ENCODE peak calls at places on chromosomes 4 and X, in six cellular contexts. One of them, this sample, is unnamed.
A peak's percentile ranks its signal among the peaks of the same experiment; 100 is the strongest.

GRCh38 chr4:128386761-128387599 is 99.4 kb upstream of the PGRMC2 start:
- ATAC-seq in activated CD8-positive, alpha-beta T cell treated with anti-CD3 and anti-CD28 coated beads, Interleukin-2, amount 10 ng/mL, durations not matched to agents 7 days and 5 days: no peak
- ATAC-seq in aorta: peak; percentile 95
- ATAC-seq in mucosa of descending colon: peak; percentile 88
- ATAC-seq in pancreas: peak; percentile 97
- ATAC-seq in Right ventricle myocardium superior: peak; percentile 97
- ATAC-seq in this sample: peak; percentile 94

GRCh38 chr4:88021824-88022223 is 14.4 kb downstream of the PKD2 start:
- ATAC-seq in activated CD8-positive, alpha-beta T cell treated with anti-CD3 and anti-CD28 coated beads, Interleukin-2, amount 10 ng/mL, durations not matched to agents 7 days and 5 days: no peak
- ATAC-seq in aorta: peak; percentile 35
- ATAC-seq in mucosa of descending colon: no peak
- ATAC-seq in pancreas: no peak
- ATAC-seq in Right ventricle myocardium superior: no peak
- ATAC-seq in this sample: peak; percentile 60

GRCh38 chr4:177505171-177505615 is 63.0 kb upstream of the AGA start:
- ATAC-seq in activated CD8-positive, alpha-beta T cell treated with anti-CD3 and anti-CD28 coated beads, Interleukin-2, amount 10 ng/mL, durations not matched to agents 7 days and 5 days: no peak
- ATAC-seq in aorta: no peak
- ATAC-seq in mucosa of descending colon: peak; percentile 34
- ATAC-seq in pancreas: no peak
- ATAC-seq in Right ventricle myocardium superior: no peak
- ATAC-seq in this sample: no peak

GRCh38 chr4:122212880-122213279 is 60.7 kb downstream of the BLTP1 start:
- ATAC-seq in activated CD8-positive, alpha-beta T cell treated with anti-CD3 and anti-CD28 coated beads, Interleukin-2, amount 10 ng/mL, durations not matched to agents 7 days and 5 days: no peak
- ATAC-seq in aorta: no peak
- ATAC-seq in mucosa of descending colon: no peak
- ATAC-seq in pancreas: no peak
- ATAC-seq in Right ventricle myocardium superior: no peak
- ATAC-seq in this sample: no peak

GRCh38 chr4:82754546-82755165 is 43.9 kb downstream of the SCD5 start:
- ATAC-seq in activated CD8-positive, alpha-beta T cell treated with anti-CD3 and anti-CD28 coated beads, Interleukin-2, amount 10 ng/mL, durations not matched to agents 7 days and 5 days: no peak
- ATAC-seq in aorta: no peak
- ATAC-seq in mucosa of descending colon: no peak
- ATAC-seq in pancreas: no peak
- ATAC-seq in Right ventricle myocardium superior: no peak
- ATAC-seq in this sample: no peak

GRCh38 chr4:68865178-68865638 is 49.4 kb downstream of the UGT2B10 start:
- ATAC-seq in activated CD8-positive, alpha-beta T cell treated with anti-CD3 and anti-CD28 coated beads, Interleukin-2, amount 10 ng/mL, durations not matched to agents 7 days and 5 days: no peak
- ATAC-seq in aorta: no peak
- ATAC-seq in mucosa of descending colon: peak; percentile 70
- ATAC-seq in pancreas: peak; percentile 83
- ATAC-seq in Right ventricle myocardium superior: no peak
- ATAC-seq in this sample: no peak

GRCh38 chrX:132181364-132181763 is 37.9 kb downstream of the RAP2C start:
- ATAC-seq in activated CD8-positive, alpha-beta T cell treated with anti-CD3 and anti-CD28 coated beads, Interleukin-2, amount 10 ng/mL, durations not matched to agents 7 days and 5 days: no peak
- ATAC-seq in aorta: no peak
- ATAC-seq in mucosa of descending colon: peak; percentile 43
- ATAC-seq in pancreas: peak; percentile 62
- ATAC-seq in Right ventricle myocardium superior: no peak
- ATAC-seq in this sample: no peak

GRCh38 chr4:149584703-149585102 is 230.9 kb downstream of the IQCM start:
- ATAC-seq in activated CD8-positive, alpha-beta T cell treated with anti-CD3 and anti-CD28 coated beads, Interleukin-2, amount 10 ng/mL, durations not matched to agents 7 days and 5 days: no peak
- ATAC-seq in aorta: no peak
- ATAC-seq in mucosa of descending colon: no peak
- ATAC-seq in pancreas: no peak
- ATAC-seq in Right ventricle myocardium superior: no peak
- ATAC-seq in this sample: no peak

GRCh38 chrX:38610839-38611238 is 49.5 kb downstream of the TSPAN7 start:
- ATAC-seq in activated CD8-positive, alpha-beta T cell treated with anti-CD3 and anti-CD28 coated beads, Interleukin-2, amount 10 ng/mL, durations not matched to agents 7 days and 5 days: no peak
- ATAC-seq in aorta: no peak
- ATAC-seq in mucosa of descending colon: no peak
- ATAC-seq in pancreas: no peak
- ATAC-seq in Right ventricle myocardium superior: no peak
- ATAC-seq in this sample: no peak

GRCh38 chr4:80308466-80308822 is 27.1 kb upstream of the CFAP299 start:
- ATAC-seq in activated CD8-positive, alpha-beta T cell treated with anti-CD3 and anti-CD28 coated beads, Interleukin-2, amount 10 ng/mL, durations not matched to agents 7 days and 5 days: no peak
- ATAC-seq in aorta: no peak
- ATAC-seq in mucosa of descending colon: no peak
- ATAC-seq in pancreas: no peak
- ATAC-seq in Right ventricle myocardium superior: no peak
- ATAC-seq in this sample: no peak

GRCh38 chr4:68369474-68369805 is 19.6 kb upstream of the YTHDC1 start:
- ATAC-seq in activated CD8-positive, alpha-beta T cell treated with anti-CD3 and anti-CD28 coated beads, Interleukin-2, amount 10 ng/mL, durations not matched to agents 7 days and 5 days: no peak
- ATAC-seq in aorta: no peak
- ATAC-seq in mucosa of descending colon: no peak
- ATAC-seq in pancreas: peak; percentile 60
- ATAC-seq in Right ventricle myocardium superior: no peak
- ATAC-seq in this sample: no peak

GRCh38 chr4:128782076-128782715 is 27.3 kb upstream of the JADE1 start:
- ATAC-seq in activated CD8-positive, alpha-beta T cell treated with anti-CD3 and anti-CD28 coated beads, Interleukin-2, amount 10 ng/mL, durations not matched to agents 7 days and 5 days: peak; percentile 44
- ATAC-seq in aorta: no peak
- ATAC-seq in mucosa of descending colon: peak; percentile 67
- ATAC-seq in pancreas: peak; percentile 59
- ATAC-seq in Right ventricle myocardium superior: peak; percentile 87
- ATAC-seq in this sample: peak; percentile 31

GRCh38 chrX:2794336-2794735 is 34.4 kb upstream of the GYG2 start:
- ATAC-seq in activated CD8-positive, alpha-beta T cell treated with anti-CD3 and anti-CD28 coated beads, Interleukin-2, amount 10 ng/mL, durations not matched to agents 7 days and 5 days: no peak
- ATAC-seq in aorta: no peak
- ATAC-seq in mucosa of descending colon: no peak
- ATAC-seq in pancreas: no peak
- ATAC-seq in Right ventricle myocardium superior: no peak
- ATAC-seq in this sample: no peak

GRCh38 chr4:153114771-153115321 is 89.4 kb upstream of the TRIM2 start:
- ATAC-seq in activated CD8-positive, alpha-beta T cell treated with anti-CD3 and anti-CD28 coated beads, Interleukin-2, amount 10 ng/mL, durations not matched to agents 7 days and 5 days: peak; percentile 31
- ATAC-seq in aorta: peak; percentile 45
- ATAC-seq in mucosa of descending colon: peak; percentile 41
- ATAC-seq in pancreas: peak; percentile 55
- ATAC-seq in Right ventricle myocardium superior: no peak
- ATAC-seq in this sample: no peak

GRCh38 chr4:7222521-7222920 is 30.2 kb downstream of the SORCS2 start:
- ATAC-seq in activated CD8-positive, alpha-beta T cell treated with anti-CD3 and anti-CD28 coated beads, Interleukin-2, amount 10 ng/mL, durations not matched to agents 7 days and 5 days: no peak
- ATAC-seq in aorta: no peak
- ATAC-seq in mucosa of descending colon: no peak
- ATAC-seq in pancreas: no peak
- ATAC-seq in Right ventricle myocardium superior: peak; percentile 42
- ATAC-seq in this sample: no peak

GRCh38 chr4:128477540-128477939 is 189.9 kb upstream of the PGRMC2 start:
- ATAC-seq in activated CD8-positive, alpha-beta T cell treated with anti-CD3 and anti-CD28 coated beads, Interleukin-2, amount 10 ng/mL, durations not matched to agents 7 days and 5 days: no peak
- ATAC-seq in aorta: no peak
- ATAC-seq in mucosa of descending colon: no peak
- ATAC-seq in pancreas: no peak
- ATAC-seq in Right ventricle myocardium superior: no peak
- ATAC-seq in this sample: no peak

GRCh38 chr4:189046642-189047041 is 894.0 kb upstream of the FRG1 start:
- ATAC-seq in activated CD8-positive, alpha-beta T cell treated with anti-CD3 and anti-CD28 coated beads, Interleukin-2, amount 10 ng/mL, durations not matched to agents 7 days and 5 days: no peak
- ATAC-seq in aorta: no peak
- ATAC-seq in mucosa of descending colon: no peak
- ATAC-seq in pancreas: no peak
- ATAC-seq in Right ventricle myocardium superior: no peak
- ATAC-seq in this sample: no peak

GRCh38 chrX:15938072-15938471 is 83.5 kb upstream of the AP1S2 start:
- ATAC-seq in activated CD8-positive, alpha-beta T cell treated with anti-CD3 and anti-CD28 coated beads, Interleukin-2, amount 10 ng/mL, durations not matched to agents 7 days and 5 days: no peak
- ATAC-seq in aorta: no peak
- ATAC-seq in mucosa of descending colon: no peak
- ATAC-seq in pancreas: no peak
- ATAC-seq in Right ventricle myocardium superior: no peak
- ATAC-seq in this sample: no peak

GRCh38 chr4:127732623-127733199 is 2.5 kb downstream of the SLC25A31 start:
- ATAC-seq in activated CD8-positive, alpha-beta T cell treated with anti-CD3 and anti-CD28 coated beads, Interleukin-2, amount 10 ng/mL, durations not matched to agents 7 days and 5 days: no peak
- ATAC-seq in aorta: no peak
- ATAC-seq in mucosa of descending colon: peak; percentile 23
- ATAC-seq in pancreas: peak; percentile 71
- ATAC-seq in Right ventricle myocardium superior: peak; percentile 48
- ATAC-seq in this sample: peak; percentile 34

GRCh38 chr4:120001850-120002249 is 64.8 kb downstream of the MAD2L1 start:
- ATAC-seq in activated CD8-positive, alpha-beta T cell treated with anti-CD3 and anti-CD28 coated beads, Interleukin-2, amount 10 ng/mL, durations not matched to agents 7 days and 5 days: no peak
- ATAC-seq in aorta: no peak
- ATAC-seq in mucosa of descending colon: no peak
- ATAC-seq in pancreas: no peak
- ATAC-seq in Right ventricle myocardium superior: no peak
- ATAC-seq in this sample: no peak

GRCh38 chrX:132957211-132958085 is 981 bp downstream of the HS6ST2 start:
- ATAC-seq in activated CD8-positive, alpha-beta T cell treated with anti-CD3 and anti-CD28 coated beads, Interleukin-2, amount 10 ng/mL, durations not matched to agents 7 days and 5 days: peak; percentile 19
- ATAC-seq in aorta: peak; percentile 38
- ATAC-seq in mucosa of descending colon: peak; percentile 45
- ATAC-seq in pancreas: peak; percentile 71
- ATAC-seq in Right ventricle myocardium superior: peak; percentile 25
- ATAC-seq in this sample: no peak

GRCh38 chr4:88130003-88130402 is 28.4 kb downstream of the ABCG2 start:
- ATAC-seq in activated CD8-positive, alpha-beta T cell treated with anti-CD3 and anti-CD28 coated beads, Interleukin-2, amount 10 ng/mL, durations not matched to agents 7 days and 5 days: no peak
- ATAC-seq in aorta: no peak
- ATAC-seq in mucosa of descending colon: no peak
- ATAC-seq in pancreas: no peak
- ATAC-seq in Right ventricle myocardium superior: no peak
- ATAC-seq in this sample: no peak

GRCh38 chr4:147328756-147329446 is 152.0 kb upstream of the EDNRA start:
- ATAC-seq in activated CD8-positive, alpha-beta T cell treated with anti-CD3 and anti-CD28 coated beads, Interleukin-2, amount 10 ng/mL, durations not matched to agents 7 days and 5 days: no peak
- ATAC-seq in aorta: no peak
- ATAC-seq in mucosa of descending colon: peak; percentile 66
- ATAC-seq in pancreas: no peak
- ATAC-seq in Right ventricle myocardium superior: peak; percentile 68
- ATAC-seq in this sample: no peak

GRCh38 chr4:48152259-48152658 is 18.2 kb upstream of the TXK start:
- ATAC-seq in activated CD8-positive, alpha-beta T cell treated with anti-CD3 and anti-CD28 coated beads, Interleukin-2, amount 10 ng/mL, durations not matched to agents 7 days and 5 days: no peak
- ATAC-seq in aorta: no peak
- ATAC-seq in mucosa of descending colon: no peak
- ATAC-seq in pancreas: no peak
- ATAC-seq in Right ventricle myocardium superior: no peak
- ATAC-seq in this sample: no peak

GRCh38 chrX:132071260-132071659 is 48.2 kb downstream of the STK26 start:
- ATAC-seq in activated CD8-positive, alpha-beta T cell treated with anti-CD3 and anti-CD28 coated beads, Interleukin-2, amount 10 ng/mL, durations not matched to agents 7 days and 5 days: no peak
- ATAC-seq in aorta: no peak
- ATAC-seq in mucosa of descending colon: no peak
- ATAC-seq in pancreas: peak; percentile 58
- ATAC-seq in Right ventricle myocardium superior: no peak
- ATAC-seq in this sample: no peak

GRCh38 chrX:153792368-153792767 is 1.8 kb downstream of the IDH3G start:
- ATAC-seq in activated CD8-positive, alpha-beta T cell treated with anti-CD3 and anti-CD28 coated beads, Interleukin-2, amount 10 ng/mL, durations not matched to agents 7 days and 5 days: no peak
- ATAC-seq in aorta: no peak
- ATAC-seq in mucosa of descending colon: no peak
- ATAC-seq in pancreas: no peak
- ATAC-seq in Right ventricle myocardium superior: no peak
- ATAC-seq in this sample: no peak

GRCh38 chr4:13670456-13671150 is 43.1 kb upstream of the BOD1L1 start:
- ATAC-seq in activated CD8-positive, alpha-beta T cell treated with anti-CD3 and anti-CD28 coated beads, Interleukin-2, amount 10 ng/mL, durations not matched to agents 7 days and 5 days: no peak
- ATAC-seq in aorta: no peak
- ATAC-seq in mucosa of descending colon: no peak
- ATAC-seq in pancreas: no peak
- ATAC-seq in Right ventricle myocardium superior: peak; percentile 72
- ATAC-seq in this sample: no peak

GRCh38 chr4:67892905-67893304 is 9.1 kb upstream of the TMPRSS11D start:
- ATAC-seq in activated CD8-positive, alpha-beta T cell treated with anti-CD3 and anti-CD28 coated beads, Interleukin-2, amount 10 ng/mL, durations not matched to agents 7 days and 5 days: no peak
- ATAC-seq in aorta: no peak
- ATAC-seq in mucosa of descending colon: no peak
- ATAC-seq in pancreas: no peak
- ATAC-seq in Right ventricle myocardium superior: no peak
- ATAC-seq in this sample: no peak

GRCh38 chr4:104596189-104596588 is 101.5 kb upstream of the CXXC4 start:
- ATAC-seq in activated CD8-positive, alpha-beta T cell treated with anti-CD3 and anti-CD28 coated beads, Interleukin-2, amount 10 ng/mL, durations not matched to agents 7 days and 5 days: no peak
- ATAC-seq in aorta: no peak
- ATAC-seq in mucosa of descending colon: no peak
- ATAC-seq in pancreas: no peak
- ATAC-seq in Right ventricle myocardium superior: no peak
- ATAC-seq in this sample: no peak

GRCh38 chr4:74624351-74625151 is 169.8 kb downstream of the BTC start:
- ATAC-seq in activated CD8-positive, alpha-beta T cell treated with anti-CD3 and anti-CD28 coated beads, Interleukin-2, amount 10 ng/mL, durations not matched to agents 7 days and 5 days: no peak
- ATAC-seq in aorta: no peak
- ATAC-seq in mucosa of descending colon: peak; percentile 84
- ATAC-seq in pancreas: no peak
- ATAC-seq in Right ventricle myocardium superior: no peak
- ATAC-seq in this sample: peak; percentile 48

GRCh38 chrX:84907324-84907946 is 96.2 kb upstream of the APOOL start:
- ATAC-seq in activated CD8-positive, alpha-beta T cell treated with anti-CD3 and anti-CD28 coated beads, Interleukin-2, amount 10 ng/mL, durations not matched to agents 7 days and 5 days: no peak
- ATAC-seq in aorta: no peak
- ATAC-seq in mucosa of descending colon: no peak
- ATAC-seq in pancreas: no peak
- ATAC-seq in Right ventricle myocardium superior: no peak
- ATAC-seq in this sample: no peak

GRCh38 chrX:129982300-129983246 is at the start of gene BCORL1:
- ATAC-seq in activated CD8-positive, alpha-beta T cell treated with anti-CD3 and anti-CD28 coated beads, Interleukin-2, amount 10 ng/mL, durations not matched to agents 7 days and 5 days: peak; percentile 88
- ATAC-seq in aorta: peak; percentile 93
- ATAC-seq in mucosa of descending colon: peak; percentile 94
- ATAC-seq in pancreas: peak; percentile 91
- ATAC-seq in Right ventricle myocardium superior: peak; percentile 92
- ATAC-seq in this sample: peak; percentile 91

GRCh38 chr4:138952405-138952804 is 63.2 kb upstream of the NOCT start:
- ATAC-seq in activated CD8-positive, alpha-beta T cell treated with anti-CD3 and anti-CD28 coated beads, Interleukin-2, amount 10 ng/mL, durations not matched to agents 7 days and 5 days: no peak
- ATAC-seq in aorta: no peak
- ATAC-seq in mucosa of descending colon: no peak
- ATAC-seq in pancreas: no peak
- ATAC-seq in Right ventricle myocardium superior: no peak
- ATAC-seq in this sample: no peak

GRCh38 chrX:136057567-136057966 is 72.3 kb downstream of the SLC9A6 start:
- ATAC-seq in activated CD8-positive, alpha-beta T cell treated with anti-CD3 and anti-CD28 coated beads, Interleukin-2, amount 10 ng/mL, durations not matched to agents 7 days and 5 days: no peak
- ATAC-seq in aorta: no peak
- ATAC-seq in mucosa of descending colon: no peak
- ATAC-seq in pancreas: no peak
- ATAC-seq in Right ventricle myocardium superior: no peak
- ATAC-seq in this sample: no peak

GRCh38 chr4:100286601-100287000 is 96.3 kb upstream of the DDIT4L start:
- ATAC-seq in activated CD8-positive, alpha-beta T cell treated with anti-CD3 and anti-CD28 coated beads, Interleukin-2, amount 10 ng/mL, durations not matched to agents 7 days and 5 days: no peak
- ATAC-seq in aorta: no peak
- ATAC-seq in mucosa of descending colon: no peak
- ATAC-seq in pancreas: no peak
- ATAC-seq in Right ventricle myocardium superior: no peak
- ATAC-seq in this sample: no peak

GRCh38 chr4:113730467-113731216 is 30.9 kb downstream of the CAMK2D start:
- ATAC-seq in activated CD8-positive, alpha-beta T cell treated with anti-CD3 and anti-CD28 coated beads, Interleukin-2, amount 10 ng/mL, durations not matched to agents 7 days and 5 days: no peak
- ATAC-seq in aorta: no peak
- ATAC-seq in mucosa of descending colon: no peak
- ATAC-seq in pancreas: no peak
- ATAC-seq in Right ventricle myocardium superior: no peak
- ATAC-seq in this sample: no peak

GRCh38 chr4:105509291-105509690 is 35.4 kb upstream of the PPA2 start:
- ATAC-seq in activated CD8-positive, alpha-beta T cell treated with anti-CD3 and anti-CD28 coated beads, Interleukin-2, amount 10 ng/mL, durations not matched to agents 7 days and 5 days: no peak
- ATAC-seq in aorta: no peak
- ATAC-seq in mucosa of descending colon: no peak
- ATAC-seq in pancreas: no peak
- ATAC-seq in Right ventricle myocardium superior: no peak
- ATAC-seq in this sample: no peak